ENCODE peak calls at places on chromosomes 5 and 9, in nine cellular contexts. One of them, this sample, is unnamed.
A peak's percentile ranks its signal among the peaks of the same experiment; 100 is the strongest.

GRCh38 chr5:136382071-136382470 is 16.7 kb upstream of the TRPC7 start:
- DNase-seq in RPMI8226: no peak
- DNase-seq in EL: no peak
- DNase-seq in substantia nigra: no peak
- DNase-seq in GM19239: no peak
- DNase-seq in central memory CD8-positive, alpha-beta T cell: no peak
- DNase-seq in AG08396: no peak
- DNase-seq in activated naive CD8-positive, alpha-beta T cell treated with anti-CD3 and anti-CD28 coated beads, Interleukin-2, amount 50 U/mL, for 24 hours: no peak
- DNase-seq in sigmoid colon: no peak
- DNase-seq in this sample: no peak

GRCh38 chr9:3330792-3331420 is 194.9 kb downstream of the RFX3 start:
- DNase-seq in activated naive CD8-positive, alpha-beta T cell treated with anti-CD3 and anti-CD28 coated beads, Interleukin-2, amount 50 U/mL, for 24 hours: no peak
- DNase-seq in central memory CD8-positive, alpha-beta T cell: no peak
- DNase-seq in EL: peak; percentile 63
- DNase-seq in AG08396: no peak
- DNase-seq in sigmoid colon: no peak
- DNase-seq in RPMI8226: no peak
- DNase-seq in substantia nigra: no peak
- DNase-seq in GM19239: no peak
- DNase-seq in this sample: no peak

GRCh38 chr5:127029513-127030258 is 672 bp downstream of the MARCHF3 start:
- DNase-seq in central memory CD8-positive, alpha-beta T cell: peak; percentile 18
- DNase-seq in substantia nigra: no peak
- DNase-seq in sigmoid colon: peak; percentile 73
- DNase-seq in EL: peak; percentile 78
- DNase-seq in GM19239: no peak
- DNase-seq in activated naive CD8-positive, alpha-beta T cell treated with anti-CD3 and anti-CD28 coated beads, Interleukin-2, amount 50 U/mL, for 24 hours: peak; percentile 50
- DNase-seq in RPMI8226: peak; percentile 57
- DNase-seq in AG08396: peak; percentile 71
- DNase-seq in this sample: no peak

GRCh38 chr5:36230151-36230788 is 11.5 kb downstream of the NADK2 start:
- DNase-seq in RPMI8226: no peak
- DNase-seq in central memory CD8-positive, alpha-beta T cell: no peak
- DNase-seq in EL: no peak
- DNase-seq in substantia nigra: no peak
- DNase-seq in AG08396: no peak
- DNase-seq in activated naive CD8-positive, alpha-beta T cell treated with anti-CD3 and anti-CD28 coated beads, Interleukin-2, amount 50 U/mL, for 24 hours: no peak
- DNase-seq in sigmoid colon: no peak
- DNase-seq in GM19239: no peak
- DNase-seq in this sample: no peak

GRCh38 chr9:72271617-72272478 is 93.2 kb downstream of the ZFAND5 start:
- DNase-seq in GM19239: peak; percentile 47
- DNase-seq in AG08396: peak; percentile 65
- DNase-seq in substantia nigra: no peak
- DNase-seq in sigmoid colon: no peak
- DNase-seq in activated naive CD8-positive, alpha-beta T cell treated with anti-CD3 and anti-CD28 coated beads, Interleukin-2, amount 50 U/mL, for 24 hours: peak; percentile 51
- DNase-seq in EL: peak; percentile 49
- DNase-seq in RPMI8226: peak; percentile 60
- DNase-seq in central memory CD8-positive, alpha-beta T cell: no peak
- DNase-seq in this sample: no peak

GRCh38 chr9:20095430-20096092 is 306.7 kb upstream of the SLC24A2 start:
- DNase-seq in RPMI8226: no peak
- DNase-seq in activated naive CD8-positive, alpha-beta T cell treated with anti-CD3 and anti-CD28 coated beads, Interleukin-2, amount 50 U/mL, for 24 hours: no peak
- DNase-seq in central memory CD8-positive, alpha-beta T cell: no peak
- DNase-seq in sigmoid colon: no peak
- DNase-seq in EL: no peak
- DNase-seq in substantia nigra: no peak
- DNase-seq in AG08396: no peak
- DNase-seq in GM19239: no peak
- DNase-seq in this sample: no peak

GRCh38 chr9:124857533-124858162 is 4.1 kb downstream of the RPL35 start:
- DNase-seq in EL: no peak
- DNase-seq in activated naive CD8-positive, alpha-beta T cell treated with anti-CD3 and anti-CD28 coated beads, Interleukin-2, amount 50 U/mL, for 24 hours: peak; percentile 8
- DNase-seq in GM19239: no peak
- DNase-seq in RPMI8226: no peak
- DNase-seq in central memory CD8-positive, alpha-beta T cell: no peak
- DNase-seq in substantia nigra: no peak
- DNase-seq in AG08396: no peak
- DNase-seq in sigmoid colon: no peak
- DNase-seq in this sample: no peak

GRCh38 chr5:143497749-143498148 is 94.3 kb upstream of the NR3C1 start:
- DNase-seq in substantia nigra: no peak
- DNase-seq in EL: no peak
- DNase-seq in sigmoid colon: no peak
- DNase-seq in RPMI8226: no peak
- DNase-seq in GM19239: no peak
- DNase-seq in AG08396: no peak
- DNase-seq in central memory CD8-positive, alpha-beta T cell: no peak
- DNase-seq in activated naive CD8-positive, alpha-beta T cell treated with anti-CD3 and anti-CD28 coated beads, Interleukin-2, amount 50 U/mL, for 24 hours: no peak
- DNase-seq in this sample: no peak

GRCh38 chr5:139814704-139815280 is 19.2 kb downstream of the PSD2 start:
- DNase-seq in sigmoid colon: no peak
- DNase-seq in central memory CD8-positive, alpha-beta T cell: no peak
- DNase-seq in activated naive CD8-positive, alpha-beta T cell treated with anti-CD3 and anti-CD28 coated beads, Interleukin-2, amount 50 U/mL, for 24 hours: no peak
- DNase-seq in substantia nigra: no peak
- DNase-seq in RPMI8226: no peak
- DNase-seq in GM19239: no peak
- DNase-seq in AG08396: no peak
- DNase-seq in EL: no peak
- DNase-seq in this sample: no peak

GRCh38 chr5:59693492-59693891 is 200.0 kb downstream of the PDE4D start:
- DNase-seq in activated naive CD8-positive, alpha-beta T cell treated with anti-CD3 and anti-CD28 coated beads, Interleukin-2, amount 50 U/mL, for 24 hours: no peak
- DNase-seq in sigmoid colon: no peak
- DNase-seq in EL: no peak
- DNase-seq in AG08396: no peak
- DNase-seq in central memory CD8-positive, alpha-beta T cell: no peak
- DNase-seq in substantia nigra: no peak
- DNase-seq in RPMI8226: no peak
- DNase-seq in GM19239: no peak
- DNase-seq in this sample: no peak

GRCh38 chr5:8685704-8686103 is 816.8 kb downstream of the MTRR start:
- DNase-seq in central memory CD8-positive, alpha-beta T cell: no peak
- DNase-seq in RPMI8226: no peak
- DNase-seq in activated naive CD8-positive, alpha-beta T cell treated with anti-CD3 and anti-CD28 coated beads, Interleukin-2, amount 50 U/mL, for 24 hours: no peak
- DNase-seq in sigmoid colon: no peak
- DNase-seq in GM19239: no peak
- DNase-seq in EL: no peak
- DNase-seq in substantia nigra: no peak
- DNase-seq in AG08396: no peak
- DNase-seq in this sample: no peak

GRCh38 chr9:136093331-136093986 is 1.6 kb downstream of the NACC2 start:
- DNase-seq in sigmoid colon: no peak
- DNase-seq in AG08396: peak; percentile 79
- DNase-seq in activated naive CD8-positive, alpha-beta T cell treated with anti-CD3 and anti-CD28 coated beads, Interleukin-2, amount 50 U/mL, for 24 hours: no peak
- DNase-seq in GM19239: no peak
- DNase-seq in EL: peak; percentile 28
- DNase-seq in substantia nigra: no peak
- DNase-seq in central memory CD8-positive, alpha-beta T cell: no peak
- DNase-seq in RPMI8226: no peak
- DNase-seq in this sample: no peak

GRCh38 chr5:169716287-169716686 is 79.2 kb downstream of the DOCK2 start:
- DNase-seq in activated naive CD8-positive, alpha-beta T cell treated with anti-CD3 and anti-CD28 coated beads, Interleukin-2, amount 50 U/mL, for 24 hours: no peak
- DNase-seq in GM19239: no peak
- DNase-seq in EL: peak; percentile 80
- DNase-seq in AG08396: peak; percentile 29
- DNase-seq in substantia nigra: no peak
- DNase-seq in central memory CD8-positive, alpha-beta T cell: no peak
- DNase-seq in sigmoid colon: no peak
- DNase-seq in RPMI8226: no peak
- DNase-seq in this sample: no peak

GRCh38 chr9:2093920-2094597 is 78.9 kb downstream of the SMARCA2 start:
- DNase-seq in RPMI8226: no peak
- DNase-seq in sigmoid colon: no peak
- DNase-seq in substantia nigra: no peak
- DNase-seq in AG08396: peak; percentile 67
- DNase-seq in activated naive CD8-positive, alpha-beta T cell treated with anti-CD3 and anti-CD28 coated beads, Interleukin-2, amount 50 U/mL, for 24 hours: no peak
- DNase-seq in central memory CD8-positive, alpha-beta T cell: no peak
- DNase-seq in EL: peak; percentile 63
- DNase-seq in GM19239: no peak
- DNase-seq in this sample: no peak

GRCh38 chr9:98867434-98868168 is 60.1 kb downstream of the GALNT12 start:
- DNase-seq in GM19239: no peak
- DNase-seq in EL: peak; percentile 93
- DNase-seq in AG08396: peak; percentile 81
- DNase-seq in RPMI8226: peak; percentile 73
- DNase-seq in sigmoid colon: peak; percentile 93
- DNase-seq in activated naive CD8-positive, alpha-beta T cell treated with anti-CD3 and anti-CD28 coated beads, Interleukin-2, amount 50 U/mL, for 24 hours: no peak
- DNase-seq in substantia nigra: no peak
- DNase-seq in central memory CD8-positive, alpha-beta T cell: no peak
- DNase-seq in this sample: peak; percentile 88

GRCh38 chr5:8844206-8844605 is 701.7 kb downstream of the SEMA5A start:
- DNase-seq in GM19239: no peak
- DNase-seq in RPMI8226: no peak
- DNase-seq in activated naive CD8-positive, alpha-beta T cell treated with anti-CD3 and anti-CD28 coated beads, Interleukin-2, amount 50 U/mL, for 24 hours: no peak
- DNase-seq in sigmoid colon: no peak
- DNase-seq in substantia nigra: no peak
- DNase-seq in EL: peak; percentile 12
- DNase-seq in AG08396: peak; percentile 19
- DNase-seq in central memory CD8-positive, alpha-beta T cell: no peak
- DNase-seq in this sample: no peak

GRCh38 chr5:180642181-180643140 is 6.9 kb downstream of the FLT4 start:
- DNase-seq in RPMI8226: no peak
- DNase-seq in GM19239: no peak
- DNase-seq in substantia nigra: no peak
- DNase-seq in sigmoid colon: no peak
- DNase-seq in AG08396: no peak
- DNase-seq in activated naive CD8-positive, alpha-beta T cell treated with anti-CD3 and anti-CD28 coated beads, Interleukin-2, amount 50 U/mL, for 24 hours: no peak
- DNase-seq in EL: no peak
- DNase-seq in central memory CD8-positive, alpha-beta T cell: no peak
- DNase-seq in this sample: peak; percentile 74

GRCh38 chr5:163362806-163363788 is 74.3 kb upstream of the CCNG1 start:
- DNase-seq in substantia nigra: no peak
- DNase-seq in GM19239: no peak
- DNase-seq in EL: no peak
- DNase-seq in sigmoid colon: no peak
- DNase-seq in RPMI8226: peak; percentile 14
- DNase-seq in AG08396: no peak
- DNase-seq in activated naive CD8-positive, alpha-beta T cell treated with anti-CD3 and anti-CD28 coated beads, Interleukin-2, amount 50 U/mL, for 24 hours: no peak
- DNase-seq in central memory CD8-positive, alpha-beta T cell: no peak
- DNase-seq in this sample: no peak

GRCh38 chr5:53893626-53894025 is 333.2 kb downstream of the NDUFS4 start:
- DNase-seq in EL: no peak
- DNase-seq in sigmoid colon: no peak
- DNase-seq in central memory CD8-positive, alpha-beta T cell: no peak
- DNase-seq in RPMI8226: no peak
- DNase-seq in activated naive CD8-positive, alpha-beta T cell treated with anti-CD3 and anti-CD28 coated beads, Interleukin-2, amount 50 U/mL, for 24 hours: no peak
- DNase-seq in AG08396: no peak
- DNase-seq in substantia nigra: no peak
- DNase-seq in GM19239: no peak
- DNase-seq in this sample: no peak